ENCODE peak calls at places on chromosomes 3 and 15, in eight cellular contexts. A is RWPE2; P is left colon; Q is stimulated activated CD4-positive, alpha-beta T cell treated with anti-CD3 and anti-CD28 coated beads, Interleukin-12 subunit alpha, Interleukin-12 subunit beta, amount 100 ng/mL, for 48 hours; W is lower lobe of right lung; X is cardiac fibroblast; O is glomerular endothelial cell; B is EL. E is an unnamed sample.

GRCh38 chr3:10744098-10744465 is 71.9 kb upstream of the SLC6A11 start:
- DNase-seq in A (no peak), P (no peak), Q (no peak), W (no peak), X (no peak), O (no peak), B (peak; percentile 7), E (peak; percentile 34)

GRCh38 chr3:12622335-12622734 is 41.6 kb downstream of the RAF1 start:
- DNase-seq in A (no peak), P (no peak), Q (no peak), W (no peak), X (no peak), O (no peak), B (no peak), E (no peak)

GRCh38 chr3:197168606-197169005 is 129.8 kb downstream of the DLG1 start:
- DNase-seq in A (no peak), P (no peak), Q (no peak), W (no peak), X (peak; percentile 64), O (no peak), B (no peak), E (no peak)

GRCh38 chr15:88630141-88630721 is 8.6 kb upstream of the ISG20 start:
- DNase-seq in A (peak; percentile 85), P (peak; percentile 59), Q (no peak), W (no peak), X (no peak), O (no peak), B (no peak), E (no peak)

GRCh38 chr15:69451951-69452701 is 492 bp upstream of the RPLP1 start:
- DNase-seq in A (no peak), P (peak; percentile 37), Q (no peak), W (peak; percentile 63), X (peak; percentile 64), O (no peak), B (no peak), E (peak; percentile 67)

GRCh38 chr3:23915537-23916108 is 1.2 kb downstream of the NKIRAS1 start:
- DNase-seq in A (no peak), P (no peak), Q (no peak), W (no peak), X (peak; percentile 62), O (no peak), B (peak; percentile 23), E (no peak)

GRCh38 chr15:98000249-98001203 is 40.0 kb downstream of the ARRDC4 start:
- DNase-seq in A (no peak), P (peak; percentile 42), Q (no peak), W (no peak), X (no peak), O (no peak), B (peak; percentile 54), E (no peak)

GRCh38 chr3:36923523-36923943 is 21.3 kb downstream of the TRANK1 start:
- DNase-seq in A (no peak), P (no peak), Q (no peak), W (no peak), X (no peak), O (no peak), B (no peak), E (no peak)

GRCh38 chr3:140198242-140198641 is 263.3 kb downstream of the CLSTN2 start:
- DNase-seq in A (no peak), P (no peak), Q (no peak), W (no peak), X (no peak), O (no peak), B (no peak), E (no peak)

GRCh38 chr15:34616613-34617012 is 33.2 kb upstream of the GOLGA8B start:
- DNase-seq in A (no peak), P (no peak), Q (no peak), W (no peak), X (peak; percentile 39), O (no peak), B (peak; percentile 39), E (no peak)

GRCh38 chr15:45664451-45664850 is 29.6 kb downstream of the SQOR start:
- DNase-seq in A (no peak), P (no peak), Q (no peak), W (no peak), X (no peak), O (no peak), B (peak; percentile 9), E (no peak)

GRCh38 chr3:41881233-41881821 is 80.6 kb downstream of the ULK4 start:
- DNase-seq in A (no peak), P (no peak), Q (no peak), W (no peak), X (peak; percentile 63), O (peak; percentile 27), B (peak; percentile 39), E (no peak)

GRCh38 chr3:127211118-127212060 is 18.5 kb downstream of the PRR23E start:
- DNase-seq in A (no peak), P (no peak), Q (no peak), W (no peak), X (no peak), O (no peak), B (no peak), E (no peak)

GRCh38 chr3:168165390-168166269 is 69.9 kb upstream of the GOLIM4 start:
- DNase-seq in A (no peak), P (peak; percentile 64), Q (no peak), W (no peak), X (peak; percentile 85), O (peak; percentile 74), B (peak; percentile 68), E (no peak)

GRCh38 chr3:114356084-114357009 is 62.5 kb downstream of the TIGIT start:
- DNase-seq in A (no peak), P (no peak), Q (no peak), W (no peak), X (no peak), O (no peak), B (no peak), E (no peak)

GRCh38 chr3:112767777-112768176 is 78.9 kb downstream of the CD200R1L start:
- DNase-seq in A (no peak), P (no peak), Q (no peak), W (no peak), X (no peak), O (no peak), B (no peak), E (no peak)

GRCh38 chr15:82875411-82876003 is 66.1 kb downstream of the WHAMM start:
- DNase-seq in A (no peak), P (no peak), Q (no peak), W (no peak), X (no peak), O (no peak), B (peak; percentile 48), E (no peak)

GRCh38 chr3:148389916-148390315 is 307.8 kb upstream of the AGTR1 start:
- DNase-seq in A (no peak), P (no peak), Q (no peak), W (no peak), X (no peak), O (no peak), B (peak; percentile 63), E (no peak)

GRCh38 chr3:62559831-62560445 is 186.6 kb upstream of the FEZF2 start:
- DNase-seq in A (no peak), P (no peak), Q (no peak), W (no peak), X (peak; percentile 72), O (no peak), B (peak; percentile 16), E (no peak)

GRCh38 chr3:188497021-188497420 is 343.1 kb downstream of the LPP start:
- DNase-seq in A (no peak), P (no peak), Q (no peak), W (no peak), X (no peak), O (no peak), B (peak; percentile 66), E (no peak)

GRCh38 chr3:23949784-23950183 is 4.7 kb downstream of the NR1D2 start:
- DNase-seq in A (no peak), P (peak; percentile 42), Q (no peak), W (no peak), X (no peak), O (no peak), B (peak; percentile 36), E (no peak)

GRCh38 chr15:93063292-93063671 is 25.7 kb downstream of the RGMA start:
- DNase-seq in A (no peak), P (no peak), Q (no peak), W (no peak), X (no peak), O (no peak), B (no peak), E (no peak)

GRCh38 chr15:40146037-40146436 is 14.8 kb upstream of the BUB1B start:
- DNase-seq in A (peak; percentile 77), P (no peak), Q (no peak), W (no peak), X (peak; percentile 14), O (no peak), B (peak; percentile 51), E (no peak)

GRCh38 chr3:73605388-73605787 is 19.4 kb downstream of the PDZRN3 start:
- DNase-seq in A (no peak), P (no peak), Q (no peak), W (no peak), X (peak; percentile 89), O (no peak), B (peak; percentile 33), E (no peak)

GRCh38 chr3:14461748-14462324 is 59.4 kb downstream of the SLC6A6 start:
- DNase-seq in A (no peak), P (peak; percentile 75), Q (peak; percentile 11), W (no peak), X (peak; percentile 85), O (no peak), B (peak; percentile 67), E (peak; percentile 42)

GRCh38 chr3:193040836-193041672 is 123.4 kb upstream of the MB21D2 start:
- DNase-seq in A (no peak), P (peak; percentile 3), Q (no peak), W (no peak), X (peak; percentile 70), O (peak; percentile 16), B (peak; percentile 46), E (no peak)

GRCh38 chr15:101633356-101633755 is 18.8 kb downstream of the TM2D3 start:
- DNase-seq in A (no peak), P (no peak), Q (no peak), W (no peak), X (no peak), O (no peak), B (no peak), E (no peak)

GRCh38 chr3:59498995-59499394 is 449.2 kb upstream of the CFAP20DC start:
- DNase-seq in A (no peak), P (no peak), Q (no peak), W (no peak), X (no peak), O (no peak), B (no peak), E (no peak)

GRCh38 chr15:57218826-57219576 is 157.3 kb upstream of the CGNL1 start:
- DNase-seq in A (no peak), P (no peak), Q (no peak), W (no peak), X (peak; percentile 95), O (no peak), B (peak; percentile 90), E (no peak)

GRCh38 chr15:67818464-67818863 is 6.8 kb upstream of the SKOR1 start:
- DNase-seq in A (peak; percentile 28), P (no peak), Q (no peak), W (no peak), X (no peak), O (no peak), B (no peak), E (peak; percentile 8)

GRCh38 chr15:41653760-41654159 is 6.4 kb upstream of the MGA start:
- DNase-seq in A (no peak), P (no peak), Q (no peak), W (no peak), X (no peak), O (no peak), B (no peak), E (no peak)

GRCh38 chr15:60012695-60013094 is 8.6 kb downstream of the FOXB1 start:
- DNase-seq in A (no peak), P (no peak), Q (no peak), W (no peak), X (no peak), O (no peak), B (no peak), E (no peak)

GRCh38 chr3:126557415-126557745 is 1.4 kb downstream of the C3orf22 start:
- DNase-seq in A (no peak), P (no peak), Q (no peak), W (peak; percentile 38), X (no peak), O (no peak), B (no peak), E (peak; percentile 18)

GRCh38 chr15:48781002-48781401 is 29.9 kb downstream of the CEP152 start:
- DNase-seq in A (no peak), P (no peak), Q (no peak), W (no peak), X (no peak), O (no peak), B (no peak), E (no peak)